ENCODE peak calls at places on chromosomes 4 and X, in seven cellular contexts. One of them, this sample, is unnamed.

GRCh38 chr4:152109585-152110509 is 349.0 kb upstream of the GATB start:
- DNase-seq in Peyer's patch: no peak
- DNase-seq in cardiac muscle cell: peak; percentile 15
- DNase-seq in colonic mucosa: no peak
- DNase-seq in sigmoid colon: no peak
- DNase-seq in heart left ventricle: no peak
- DNase-seq in adrenal gland: no peak
- DNase-seq in this sample: no peak

GRCh38 chr4:13588954-13589353 is 38.6 kb downstream of the BOD1L1 start:
- DNase-seq in adrenal gland: no peak
- DNase-seq in Peyer's patch: no peak
- DNase-seq in sigmoid colon: no peak
- DNase-seq in colonic mucosa: no peak
- DNase-seq in cardiac muscle cell: no peak
- DNase-seq in heart left ventricle: no peak
- DNase-seq in this sample: no peak

GRCh38 chrX:42732506-42732905 is 45.5 kb downstream of the PPP1R2C start:
- DNase-seq in sigmoid colon: no peak
- DNase-seq in Peyer's patch: no peak
- DNase-seq in colonic mucosa: no peak
- DNase-seq in cardiac muscle cell: peak; percentile 80
- DNase-seq in adrenal gland: peak; percentile 48
- DNase-seq in heart left ventricle: peak; percentile 51
- DNase-seq in this sample: no peak

GRCh38 chr4:175807596-175807995 is 4.5 kb downstream of the GPM6A start:
- DNase-seq in Peyer's patch: no peak
- DNase-seq in heart left ventricle: no peak
- DNase-seq in colonic mucosa: no peak
- DNase-seq in cardiac muscle cell: no peak
- DNase-seq in sigmoid colon: no peak
- DNase-seq in adrenal gland: no peak
- DNase-seq in this sample: no peak

GRCh38 chr4:972651-973424 is 531 bp downstream of the DGKQ start:
- DNase-seq in cardiac muscle cell: peak; percentile 19
- DNase-seq in colonic mucosa: peak; percentile 55
- DNase-seq in adrenal gland: no peak
- DNase-seq in Peyer's patch: peak; percentile 53
- DNase-seq in heart left ventricle: peak; percentile 75
- DNase-seq in sigmoid colon: no peak
- DNase-seq in this sample: peak; percentile 81

GRCh38 chr4:175447006-175447405 is 365.1 kb downstream of the GPM6A start:
- DNase-seq in Peyer's patch: no peak
- DNase-seq in adrenal gland: no peak
- DNase-seq in cardiac muscle cell: no peak
- DNase-seq in colonic mucosa: no peak
- DNase-seq in heart left ventricle: no peak
- DNase-seq in sigmoid colon: no peak
- DNase-seq in this sample: no peak

GRCh38 chr4:78667764-78668163 is 108.4 kb upstream of the BMP2K start:
- DNase-seq in Peyer's patch: no peak
- DNase-seq in adrenal gland: no peak
- DNase-seq in colonic mucosa: no peak
- DNase-seq in heart left ventricle: no peak
- DNase-seq in sigmoid colon: no peak
- DNase-seq in cardiac muscle cell: no peak
- DNase-seq in this sample: no peak

GRCh38 chr4:84878090-84878489 is 88.4 kb downstream of the WDFY3 start:
- DNase-seq in sigmoid colon: no peak
- DNase-seq in adrenal gland: no peak
- DNase-seq in cardiac muscle cell: peak; percentile 73
- DNase-seq in colonic mucosa: no peak
- DNase-seq in heart left ventricle: no peak
- DNase-seq in Peyer's patch: no peak
- DNase-seq in this sample: no peak

GRCh38 chr4:48706741-48707140 is 73.3 kb downstream of the FRYL start:
- DNase-seq in adrenal gland: no peak
- DNase-seq in cardiac muscle cell: no peak
- DNase-seq in colonic mucosa: no peak
- DNase-seq in Peyer's patch: no peak
- DNase-seq in sigmoid colon: no peak
- DNase-seq in heart left ventricle: no peak
- DNase-seq in this sample: no peak

GRCh38 chr4:177607111-177607573 is 164.9 kb upstream of the AGA start:
- DNase-seq in adrenal gland: no peak
- DNase-seq in heart left ventricle: no peak
- DNase-seq in Peyer's patch: no peak
- DNase-seq in colonic mucosa: no peak
- DNase-seq in cardiac muscle cell: no peak
- DNase-seq in sigmoid colon: no peak
- DNase-seq in this sample: no peak

GRCh38 chrX:87572911-87573310 is 55.3 kb downstream of the KLHL4 start:
- DNase-seq in sigmoid colon: no peak
- DNase-seq in heart left ventricle: no peak
- DNase-seq in Peyer's patch: no peak
- DNase-seq in cardiac muscle cell: peak; percentile 53
- DNase-seq in adrenal gland: no peak
- DNase-seq in colonic mucosa: no peak
- DNase-seq in this sample: no peak

GRCh38 chr4:20430555-20430954 is 178.8 kb downstream of the SLIT2 start:
- DNase-seq in Peyer's patch: peak; percentile 59
- DNase-seq in colonic mucosa: no peak
- DNase-seq in adrenal gland: no peak
- DNase-seq in sigmoid colon: no peak
- DNase-seq in heart left ventricle: no peak
- DNase-seq in cardiac muscle cell: peak; percentile 36
- DNase-seq in this sample: no peak

GRCh38 chrX:45135616-45136015 is 65.1 kb downstream of the DIPK2B start:
- DNase-seq in heart left ventricle: no peak
- DNase-seq in colonic mucosa: no peak
- DNase-seq in sigmoid colon: no peak
- DNase-seq in adrenal gland: no peak
- DNase-seq in cardiac muscle cell: no peak
- DNase-seq in Peyer's patch: no peak
- DNase-seq in this sample: no peak

GRCh38 chr4:80360900-80361299 is 25.4 kb downstream of the CFAP299 start:
- DNase-seq in sigmoid colon: no peak
- DNase-seq in adrenal gland: no peak
- DNase-seq in colonic mucosa: no peak
- DNase-seq in Peyer's patch: no peak
- DNase-seq in cardiac muscle cell: no peak
- DNase-seq in heart left ventricle: no peak
- DNase-seq in this sample: no peak

DNA sequence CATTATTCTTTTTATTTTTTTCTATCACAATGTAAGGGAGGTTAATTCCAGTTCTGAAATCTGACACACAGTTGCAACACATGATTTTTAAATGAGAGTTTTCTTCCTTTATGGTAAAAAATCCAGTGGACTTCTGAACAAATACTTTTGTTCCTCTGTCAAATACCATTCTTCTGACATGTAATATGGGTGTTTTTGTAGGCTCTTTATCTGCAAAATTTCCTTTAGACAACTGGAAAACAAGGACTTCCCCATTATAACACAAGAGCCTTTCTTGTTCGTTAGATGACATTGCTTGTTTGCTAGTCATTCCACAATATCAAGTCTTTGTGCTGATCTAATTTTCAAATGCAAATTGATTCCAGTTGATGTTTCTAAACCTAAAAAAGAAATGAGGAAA is 7.7 kb downstream of the FANCB start:
- DNase-seq in Peyer's patch: no peak
- DNase-seq in colonic mucosa: no peak
- DNase-seq in adrenal gland: no peak
- DNase-seq in heart left ventricle: no peak
- DNase-seq in sigmoid colon: no peak
- DNase-seq in cardiac muscle cell: peak; percentile 43
- DNase-seq in this sample: no peak
- TF ChIP-seq CTCF in Peyer's patch: no peak
- TF ChIP-seq CTCF in colonic mucosa: no peak
- TF ChIP-seq CTCF in adrenal gland: no peak
- TF ChIP-seq CTCF in heart left ventricle: no peak
- TF ChIP-seq CTCF in sigmoid colon: no peak
- TF ChIP-seq CTCF in cardiac muscle cell: no peak
- TF ChIP-seq CTCF in this sample: no peak

GRCh38 chr4:153790962-153791551 is 2.2 kb upstream of the SFRP2 start:
- DNase-seq in adrenal gland: no peak
- DNase-seq in sigmoid colon: peak; percentile 71
- DNase-seq in colonic mucosa: no peak
- DNase-seq in Peyer's patch: no peak
- DNase-seq in heart left ventricle: peak; percentile 60
- DNase-seq in cardiac muscle cell: peak; percentile 24
- DNase-seq in this sample: peak; percentile 70

GRCh38 chr4:153792893-153793227 is 4.0 kb upstream of the SFRP2 start:
- DNase-seq in heart left ventricle: no peak
- DNase-seq in colonic mucosa: no peak
- DNase-seq in sigmoid colon: no peak
- DNase-seq in cardiac muscle cell: no peak
- DNase-seq in adrenal gland: no peak
- DNase-seq in Peyer's patch: no peak
- DNase-seq in this sample: no peak

GRCh38 chr4:153789741-153790651 is 1.1 kb upstream of the SFRP2 start:
- DNase-seq in sigmoid colon: peak; percentile 63
- DNase-seq in heart left ventricle: no peak
- DNase-seq in colonic mucosa: no peak
- DNase-seq in cardiac muscle cell: no peak
- DNase-seq in adrenal gland: no peak
- DNase-seq in Peyer's patch: no peak
- DNase-seq in this sample: no peak

GRCh38 chr4:153794001-153794400 is 5.1 kb upstream of the SFRP2 start:
- DNase-seq in heart left ventricle: no peak
- DNase-seq in cardiac muscle cell: no peak
- DNase-seq in colonic mucosa: no peak
- DNase-seq in adrenal gland: no peak
- DNase-seq in sigmoid colon: no peak
- DNase-seq in Peyer's patch: no peak
- DNase-seq in this sample: no peak

DNA sequence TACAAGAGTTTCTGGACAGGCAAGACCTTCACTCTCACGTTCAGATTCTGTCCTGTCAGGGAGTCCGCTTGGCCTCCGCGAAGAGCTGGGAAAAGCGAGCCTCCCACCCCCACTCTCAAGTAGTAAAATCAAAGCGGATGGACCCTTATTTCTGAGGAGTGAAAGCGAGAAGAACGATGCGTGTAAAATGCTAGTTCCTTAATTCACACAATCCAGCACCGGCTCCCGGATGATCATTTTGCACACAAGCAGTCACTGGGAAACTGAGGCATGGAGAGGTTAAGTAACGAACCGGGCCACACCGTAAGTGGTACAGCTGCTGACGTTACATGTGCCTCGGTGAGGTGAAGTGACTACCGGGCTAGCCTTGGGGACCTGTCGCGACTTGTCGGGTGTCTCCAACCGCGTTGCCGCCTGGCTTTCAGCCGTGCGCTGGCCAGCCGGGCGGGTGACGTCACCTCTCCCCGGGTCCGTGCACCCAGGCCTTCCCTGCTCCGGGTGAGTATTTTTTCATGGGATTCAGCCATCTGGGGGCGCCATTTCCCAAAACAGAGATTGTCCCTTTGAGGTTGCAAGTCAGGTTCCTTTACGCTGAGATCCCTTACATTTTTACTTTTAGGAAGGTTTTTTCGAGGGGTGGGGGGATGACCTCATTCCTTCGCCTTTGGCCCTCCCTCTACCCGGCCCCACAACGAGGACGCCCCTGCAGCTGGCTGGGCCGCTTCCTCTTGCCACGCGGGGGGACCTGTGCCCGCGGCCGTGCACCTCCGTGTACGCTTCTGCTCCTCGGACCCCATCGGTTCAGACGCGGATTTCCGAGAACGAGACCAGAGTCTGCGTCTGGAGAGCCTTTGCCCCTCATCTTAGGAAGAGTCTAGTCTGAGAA is 3.4 kb upstream of the SFRP2 start:
- DNase-seq in cardiac muscle cell: peak; percentile 25
- DNase-seq in sigmoid colon: peak; percentile 84
- DNase-seq in Peyer's patch: peak; percentile 66
- DNase-seq in colonic mucosa: peak; percentile 72
- DNase-seq in heart left ventricle: peak; percentile 73
- DNase-seq in adrenal gland: no peak
- DNase-seq in this sample: peak; percentile 76
- TF ChIP-seq CTCF in cardiac muscle cell: peak; percentile 37
- TF ChIP-seq CTCF in sigmoid colon: no peak
- TF ChIP-seq CTCF in Peyer's patch: peak; percentile 11
- TF ChIP-seq CTCF in colonic mucosa: no peak
- TF ChIP-seq CTCF in heart left ventricle: peak; percentile 38
- TF ChIP-seq CTCF in adrenal gland: no peak
- TF ChIP-seq CTCF in this sample: peak; percentile 21

DNA sequence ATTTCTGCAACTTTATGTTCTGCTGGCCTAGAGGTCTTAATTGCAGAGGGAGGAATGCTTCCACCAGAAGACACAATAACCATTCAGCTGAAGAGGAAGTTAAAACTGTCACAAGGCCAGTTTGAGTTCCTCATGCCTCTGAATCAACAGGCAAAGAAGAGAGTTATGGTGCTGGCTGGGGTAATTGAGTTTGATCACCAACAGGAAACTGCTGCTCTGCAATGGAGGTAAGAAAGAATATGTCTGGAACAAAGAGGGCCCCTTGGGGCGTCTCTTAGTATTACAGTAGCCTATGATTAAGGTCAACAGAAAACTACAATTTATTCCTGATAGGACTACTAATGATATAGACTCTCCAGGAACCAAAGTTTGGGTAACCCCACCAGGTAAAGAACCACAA is 744.0 kb downstream of the FSTL5 start:
- DNase-seq in colonic mucosa: no peak
- DNase-seq in adrenal gland: peak; percentile 17
- DNase-seq in sigmoid colon: no peak
- DNase-seq in Peyer's patch: no peak
- DNase-seq in cardiac muscle cell: no peak
- DNase-seq in heart left ventricle: no peak
- DNase-seq in this sample: no peak
- TF ChIP-seq CTCF in colonic mucosa: no peak
- TF ChIP-seq CTCF in adrenal gland: no peak
- TF ChIP-seq CTCF in sigmoid colon: no peak
- TF ChIP-seq CTCF in Peyer's patch: no peak
- TF ChIP-seq CTCF in cardiac muscle cell: no peak
- TF ChIP-seq CTCF in heart left ventricle: no peak
- TF ChIP-seq CTCF in this sample: no peak

DNA sequence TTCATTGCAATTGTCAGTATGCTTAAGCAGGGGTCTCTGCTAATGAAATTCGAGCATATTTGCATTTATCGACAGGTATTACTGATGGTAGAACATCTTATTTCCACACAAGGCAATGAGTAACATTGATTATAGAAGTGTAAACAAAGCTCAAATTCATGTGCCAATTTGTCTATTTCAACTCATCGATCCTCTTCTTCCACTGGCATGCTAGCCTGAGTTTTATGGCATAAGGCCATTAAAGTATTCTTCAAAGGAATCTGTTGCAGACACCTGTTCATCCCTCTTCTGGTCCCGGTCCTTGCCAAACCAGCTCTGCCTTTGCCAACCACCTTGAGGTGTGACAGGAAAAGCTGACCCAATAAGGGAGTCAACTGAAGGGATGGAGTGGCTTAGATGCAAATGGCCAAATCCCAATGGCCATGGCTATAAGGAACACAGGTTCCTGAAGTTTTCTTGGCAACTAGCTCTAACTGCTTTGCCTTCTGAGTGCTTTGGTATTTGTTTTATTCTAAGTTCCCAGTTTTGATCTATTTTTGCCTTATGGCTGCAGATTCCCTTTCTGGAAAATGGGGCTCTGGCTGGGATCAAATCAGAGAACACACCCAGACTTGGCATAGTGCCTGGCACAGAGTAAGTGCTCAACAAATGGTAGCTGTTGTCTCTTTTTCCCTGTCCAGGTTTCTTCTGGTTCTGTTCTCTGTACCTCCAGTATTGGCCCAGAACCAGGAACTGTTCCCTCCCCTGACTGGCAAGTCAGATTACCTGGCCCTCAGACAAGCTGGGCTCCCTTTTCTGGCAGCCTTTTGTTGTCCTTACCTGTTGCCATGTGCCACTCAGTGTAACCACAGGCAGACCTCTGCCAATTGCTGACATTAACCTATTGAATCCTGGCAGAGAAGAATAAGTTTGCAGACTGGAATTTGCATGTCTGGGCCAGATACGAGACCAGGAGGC is 63.1 kb downstream of the RTL9 start:
- DNase-seq in cardiac muscle cell: no peak
- DNase-seq in heart left ventricle: no peak
- DNase-seq in adrenal gland: no peak
- DNase-seq in Peyer's patch: no peak
- DNase-seq in sigmoid colon: no peak
- DNase-seq in colonic mucosa: no peak
- DNase-seq in this sample: no peak
- TF ChIP-seq CTCF in cardiac muscle cell: no peak
- TF ChIP-seq CTCF in heart left ventricle: no peak
- TF ChIP-seq CTCF in adrenal gland: no peak
- TF ChIP-seq CTCF in Peyer's patch: no peak
- TF ChIP-seq CTCF in sigmoid colon: no peak
- TF ChIP-seq CTCF in colonic mucosa: no peak
- TF ChIP-seq CTCF in this sample: no peak